ENCODE peak calls at places on chromosomes 1 and 21, in four cellular contexts. K, A, T and O are unnamed samples.
A peak's percentile ranks its signal among the peaks of the same experiment; 100 is the strongest.

GRCh38 chr1:65491472-65491871 is 71.0 kb downstream of the LEPR start:
- DNase-seq in K (no peak), A (no peak), T (no peak), O (no peak)

GRCh38 chr1:98737835-98738234 is 76.3 kb downstream of the SNX7 start:
- DNase-seq in K (no peak), A (no peak), T (no peak), O (no peak)

GRCh38 chr21:32940079-32941014 is 85.4 kb upstream of the OLIG2 start:
- DNase-seq in K (peak; percentile 50), A (peak; percentile 64), T (peak; percentile 46), O (peak; percentile 23)

GRCh38 chr1:184433928-184434502 is 47.2 kb downstream of the C1orf21 start:
- DNase-seq in K (no peak), A (no peak), T (no peak), O (peak; percentile 70)

GRCh38 chr1:183645453-183646024 is 7.6 kb downstream of the APOBEC4 start:
- DNase-seq in K (no peak), A (no peak), T (no peak), O (no peak)

GRCh38 chr1:181080543-181080942 is 8.0 kb upstream of the IER5 start:
- DNase-seq in K (no peak), A (no peak), T (no peak), O (no peak)

GRCh38 chr21:37909936-37910335 is 6.3 kb downstream of the KCNJ6 start:
- DNase-seq in K (peak; percentile 34), A (no peak), T (no peak), O (no peak)

GRCh38 chr1:178046856-178047255 is 47.0 kb upstream of the RASAL2 start:
- DNase-seq in K (no peak), A (no peak), T (no peak), O (no peak)

GRCh38 chr1:155871390-155871789 is 12.0 kb downstream of the SYT11 start:
- DNase-seq in K (no peak), A (no peak), T (peak; percentile 10), O (no peak)

GRCh38 chr1:230081751-230082150 is 14.7 kb downstream of the GALNT2 start:
- DNase-seq in K (no peak), A (peak; percentile 54), T (no peak), O (no peak)

GRCh38 chr1:230167419-230167852 is 100.4 kb downstream of the GALNT2 start:
- DNase-seq in K (peak; percentile 84), A (peak; percentile 74), T (peak; percentile 56), O (peak; percentile 59)

GRCh38 chr1:2279210-2279639 is 51.1 kb downstream of the SKI start:
- DNase-seq in K (peak; percentile 98), A (no peak), T (peak; percentile 87), O (no peak)

GRCh38 chr1:222331340-222331739 is 216.6 kb downstream of the HHIPL2 start:
- DNase-seq in K (no peak), A (no peak), T (peak; percentile 53), O (no peak)

GRCh38 chr1:8541961-8542521 is 224.1 kb downstream of the SLC45A1 start:
- DNase-seq in K (no peak), A (no peak), T (peak; percentile 61), O (no peak)